ENCODE peak calls at places on chromosomes 13 and 19, in ten cellular contexts. One of them, this sample, is unnamed. For H3K4me1 and H3K27me3, the result is how much of the 10 kb centered on the place peaks cover.

GRCh38 chr13:100944791-100945345 is 270.3 kb upstream of the TMTC4 start:
- DNase-seq in pancreas: no peak
- DNase-seq in Peyer's patch: no peak
- DNase-seq in small intestine: no peak
- DNase-seq in CD4-positive, alpha-beta memory T cell: no peak
- DNase-seq in RWPE2: no peak
- DNase-seq in esophagus muscularis mucosa: no peak
- DNase-seq in CD8-positive, alpha-beta memory T cell: no peak
- DNase-seq in uterus: no peak
- DNase-seq in psoas muscle: no peak
- DNase-seq in this sample: no peak

GRCh38 chr13:47865883-47866282 is 135.2 kb downstream of the SUCLA2 start:
- DNase-seq in pancreas: no peak
- DNase-seq in Peyer's patch: no peak
- DNase-seq in small intestine: no peak
- DNase-seq in CD4-positive, alpha-beta memory T cell: no peak
- DNase-seq in RWPE2: no peak
- DNase-seq in esophagus muscularis mucosa: no peak
- DNase-seq in CD8-positive, alpha-beta memory T cell: no peak
- DNase-seq in uterus: no peak
- DNase-seq in psoas muscle: no peak
- DNase-seq in this sample: no peak

GRCh38 chr13:48292650-48293049 is 10.9 kb upstream of the RB1 start:
- DNase-seq in pancreas: no peak
- DNase-seq in Peyer's patch: no peak
- DNase-seq in small intestine: peak
- DNase-seq in CD4-positive, alpha-beta memory T cell: no peak
- DNase-seq in RWPE2: no peak
- DNase-seq in esophagus muscularis mucosa: no peak
- DNase-seq in CD8-positive, alpha-beta memory T cell: no peak
- DNase-seq in uterus: no peak
- DNase-seq in psoas muscle: no peak
- DNase-seq in this sample: no peak

GRCh38 chr13:38577048-38577447 is 109.8 kb upstream of the FREM2 start:
- DNase-seq in pancreas: no peak
- DNase-seq in Peyer's patch: no peak
- DNase-seq in small intestine: no peak
- DNase-seq in CD4-positive, alpha-beta memory T cell: no peak
- DNase-seq in RWPE2: no peak
- DNase-seq in esophagus muscularis mucosa: no peak
- DNase-seq in CD8-positive, alpha-beta memory T cell: no peak
- DNase-seq in uterus: no peak
- DNase-seq in psoas muscle: no peak
- DNase-seq in this sample: no peak

GRCh38 chr13:97239943-97240788 is 18.0 kb downstream of the MBNL2 start:
- DNase-seq in pancreas: no peak
- DNase-seq in Peyer's patch: no peak
- DNase-seq in small intestine: peak
- DNase-seq in CD4-positive, alpha-beta memory T cell: no peak
- DNase-seq in RWPE2: no peak
- DNase-seq in esophagus muscularis mucosa: no peak
- DNase-seq in CD8-positive, alpha-beta memory T cell: no peak
- DNase-seq in uterus: no peak
- DNase-seq in psoas muscle: no peak
- DNase-seq in this sample: no peak

GRCh38 chr13:60511637-60512036 is 114.6 kb downstream of the TDRD3 start:
- DNase-seq in pancreas: no peak
- DNase-seq in Peyer's patch: no peak
- DNase-seq in small intestine: no peak
- DNase-seq in CD4-positive, alpha-beta memory T cell: no peak
- DNase-seq in RWPE2: no peak
- DNase-seq in esophagus muscularis mucosa: no peak
- DNase-seq in CD8-positive, alpha-beta memory T cell: no peak
- DNase-seq in uterus: no peak
- DNase-seq in psoas muscle: no peak
- DNase-seq in this sample: no peak

GRCh38 chr19:14434157-14434501 is 1.0 kb downstream of the PKN1 start:
- DNase-seq in pancreas: no peak
- DNase-seq in Peyer's patch: no peak
- DNase-seq in small intestine: no peak
- DNase-seq in CD4-positive, alpha-beta memory T cell: no peak
- DNase-seq in RWPE2: no peak
- DNase-seq in esophagus muscularis mucosa: no peak
- DNase-seq in CD8-positive, alpha-beta memory T cell: peak
- DNase-seq in uterus: peak
- DNase-seq in psoas muscle: no peak
- DNase-seq in this sample: no peak

GRCh38 chr19:32407004-32407992 is 1.7 kb downstream of the DPY19L3 start:
- DNase-seq in pancreas: peak
- DNase-seq in Peyer's patch: no peak
- DNase-seq in small intestine: no peak
- DNase-seq in CD4-positive, alpha-beta memory T cell: no peak
- DNase-seq in RWPE2: no peak
- DNase-seq in esophagus muscularis mucosa: peak
- DNase-seq in CD8-positive, alpha-beta memory T cell: no peak
- DNase-seq in uterus: peak
- DNase-seq in psoas muscle: peak
- DNase-seq in this sample: no peak

GRCh38 chr13:30731658-30732390 is 3.5 kb upstream of the ALOX5AP start:
- DNase-seq in pancreas: no peak
- DNase-seq in Peyer's patch: no peak
- DNase-seq in small intestine: no peak
- DNase-seq in CD4-positive, alpha-beta memory T cell: no peak
- DNase-seq in RWPE2: no peak
- DNase-seq in esophagus muscularis mucosa: no peak
- DNase-seq in CD8-positive, alpha-beta memory T cell: no peak
- DNase-seq in uterus: no peak
- DNase-seq in psoas muscle: peak
- DNase-seq in this sample: no peak

GRCh38 chr19:54425382-54425723 is 10.1 kb downstream of the TTYH1 start:
- DNase-seq in pancreas: no peak
- DNase-seq in Peyer's patch: no peak
- DNase-seq in small intestine: no peak
- DNase-seq in CD4-positive, alpha-beta memory T cell: no peak
- DNase-seq in RWPE2: no peak
- DNase-seq in esophagus muscularis mucosa: no peak
- DNase-seq in CD8-positive, alpha-beta memory T cell: no peak
- DNase-seq in uterus: no peak
- DNase-seq in psoas muscle: no peak
- DNase-seq in this sample: no peak
- H3K4me1 ChIP-seq in pancreas: under half
- H3K4me1 ChIP-seq in Peyer's patch: under half
- H3K4me1 ChIP-seq in small intestine: under half
- H3K4me1 ChIP-seq in CD4-positive, alpha-beta memory T cell: under half
- H3K4me1 ChIP-seq in RWPE2: under half
- H3K4me1 ChIP-seq in esophagus muscularis mucosa: under half
- H3K4me1 ChIP-seq in CD8-positive, alpha-beta memory T cell: under half
- H3K4me1 ChIP-seq in uterus: under half
- H3K4me1 ChIP-seq in psoas muscle: under half
- H3K4me1 ChIP-seq in this sample: under half

GRCh38 chr19:51156710-51157109 is 14.6 kb downstream of the SIGLEC7 start:
- DNase-seq in pancreas: no peak
- DNase-seq in Peyer's patch: no peak
- DNase-seq in small intestine: no peak
- DNase-seq in CD4-positive, alpha-beta memory T cell: no peak
- DNase-seq in RWPE2: no peak
- DNase-seq in esophagus muscularis mucosa: no peak
- DNase-seq in CD8-positive, alpha-beta memory T cell: no peak
- DNase-seq in uterus: no peak
- DNase-seq in psoas muscle: no peak
- DNase-seq in this sample: no peak
- H3K27me3 ChIP-seq in pancreas: under half
- H3K27me3 ChIP-seq in Peyer's patch: under half
- H3K27me3 ChIP-seq in small intestine: under half
- H3K27me3 ChIP-seq in CD4-positive, alpha-beta memory T cell: under half
- H3K27me3 ChIP-seq in RWPE2: under half
- H3K27me3 ChIP-seq in esophagus muscularis mucosa: under half
- H3K27me3 ChIP-seq in CD8-positive, alpha-beta memory T cell: under half
- H3K27me3 ChIP-seq in uterus: under half
- H3K27me3 ChIP-seq in psoas muscle: under half
- H3K27me3 ChIP-seq in this sample: under half

GRCh38 chr19:2276429-2276989 is 5.5 kb downstream of the PEAK3 start:
- DNase-seq in pancreas: no peak
- DNase-seq in Peyer's patch: no peak
- DNase-seq in small intestine: no peak
- DNase-seq in CD4-positive, alpha-beta memory T cell: no peak
- DNase-seq in RWPE2: no peak
- DNase-seq in esophagus muscularis mucosa: no peak
- DNase-seq in CD8-positive, alpha-beta memory T cell: no peak
- DNase-seq in uterus: no peak
- DNase-seq in psoas muscle: no peak
- DNase-seq in this sample: no peak

GRCh38 chr19:2273356-2274184 is 8.4 kb downstream of the PEAK3 start:
- DNase-seq in pancreas: peak
- DNase-seq in Peyer's patch: peak
- DNase-seq in small intestine: peak
- DNase-seq in CD4-positive, alpha-beta memory T cell: peak
- DNase-seq in RWPE2: peak
- DNase-seq in esophagus muscularis mucosa: no peak
- DNase-seq in CD8-positive, alpha-beta memory T cell: peak
- DNase-seq in uterus: peak
- DNase-seq in psoas muscle: peak
- DNase-seq in this sample: no peak

GRCh38 chr19:2275588-2276428 is 6.2 kb downstream of the PEAK3 start:
- DNase-seq in pancreas: no peak
- DNase-seq in Peyer's patch: peak
- DNase-seq in small intestine: peak
- DNase-seq in CD4-positive, alpha-beta memory T cell: no peak
- DNase-seq in RWPE2: peak
- DNase-seq in esophagus muscularis mucosa: no peak
- DNase-seq in CD8-positive, alpha-beta memory T cell: no peak
- DNase-seq in uterus: no peak
- DNase-seq in psoas muscle: peak
- DNase-seq in this sample: no peak

GRCh38 chr19:2274937-2275535 is 6.9 kb downstream of the PEAK3 start:
- DNase-seq in pancreas: peak
- DNase-seq in Peyer's patch: peak
- DNase-seq in small intestine: peak
- DNase-seq in CD4-positive, alpha-beta memory T cell: peak
- DNase-seq in RWPE2: no peak
- DNase-seq in esophagus muscularis mucosa: no peak
- DNase-seq in CD8-positive, alpha-beta memory T cell: no peak
- DNase-seq in uterus: no peak
- DNase-seq in psoas muscle: peak
- DNase-seq in this sample: no peak

DNA sequence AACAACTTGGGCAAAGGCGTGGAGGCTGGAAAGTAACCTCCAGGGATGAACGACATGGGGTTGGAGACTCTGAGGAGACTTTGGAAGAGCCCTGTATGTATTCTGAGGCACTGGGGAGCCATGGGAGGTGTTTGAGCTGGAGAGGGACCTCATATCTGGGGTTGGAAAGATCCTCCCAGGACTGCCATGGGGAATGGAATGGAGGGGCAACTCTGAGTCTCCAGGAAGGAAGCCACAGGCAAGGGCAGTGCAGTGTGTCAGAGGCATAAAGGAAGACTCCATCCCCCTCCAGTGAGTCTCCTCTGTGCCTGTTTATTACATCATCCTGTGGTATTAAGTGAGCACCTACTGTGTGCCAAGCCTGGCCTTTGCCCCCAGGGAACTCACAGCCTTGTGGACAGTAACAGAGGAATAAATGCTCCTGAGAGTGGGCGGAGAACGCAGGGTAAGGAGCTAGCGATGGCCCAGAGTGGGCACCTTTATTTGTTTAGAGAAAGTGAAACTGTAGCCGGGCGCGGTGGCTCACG is 7.7 kb downstream of the PEAK3 start:
- DNase-seq in pancreas: no peak
- DNase-seq in Peyer's patch: no peak
- DNase-seq in small intestine: no peak
- DNase-seq in CD4-positive, alpha-beta memory T cell: no peak
- DNase-seq in RWPE2: no peak
- DNase-seq in esophagus muscularis mucosa: no peak
- DNase-seq in CD8-positive, alpha-beta memory T cell: no peak
- DNase-seq in uterus: no peak
- DNase-seq in psoas muscle: no peak
- DNase-seq in this sample: no peak
- H3K4me1 ChIP-seq in pancreas: under half
- H3K4me1 ChIP-seq in Peyer's patch: under half
- H3K4me1 ChIP-seq in small intestine: under half
- H3K4me1 ChIP-seq in CD4-positive, alpha-beta memory T cell: under half
- H3K4me1 ChIP-seq in RWPE2: under half
- H3K4me1 ChIP-seq in esophagus muscularis mucosa: half or more
- H3K4me1 ChIP-seq in CD8-positive, alpha-beta memory T cell: under half
- H3K4me1 ChIP-seq in uterus: under half
- H3K4me1 ChIP-seq in psoas muscle: under half
- H3K4me1 ChIP-seq in this sample: under half

GRCh38 chr13:24683833-24684599 is 3.8 kb downstream of the ATP12A start:
- DNase-seq in pancreas: peak
- DNase-seq in Peyer's patch: peak
- DNase-seq in small intestine: peak
- DNase-seq in CD4-positive, alpha-beta memory T cell: peak
- DNase-seq in RWPE2: no peak
- DNase-seq in esophagus muscularis mucosa: no peak
- DNase-seq in CD8-positive, alpha-beta memory T cell: peak
- DNase-seq in uterus: no peak
- DNase-seq in psoas muscle: peak
- DNase-seq in this sample: no peak

GRCh38 chr13:24688111-24688510 is 7.9 kb downstream of the ATP12A start:
- DNase-seq in pancreas: no peak
- DNase-seq in Peyer's patch: no peak
- DNase-seq in small intestine: no peak
- DNase-seq in CD4-positive, alpha-beta memory T cell: no peak
- DNase-seq in RWPE2: no peak
- DNase-seq in esophagus muscularis mucosa: no peak
- DNase-seq in CD8-positive, alpha-beta memory T cell: no peak
- DNase-seq in uterus: no peak
- DNase-seq in psoas muscle: no peak
- DNase-seq in this sample: no peak

GRCh38 chr13:24683370-24683769 is 3.2 kb downstream of the ATP12A start:
- DNase-seq in pancreas: no peak
- DNase-seq in Peyer's patch: no peak
- DNase-seq in small intestine: no peak
- DNase-seq in CD4-positive, alpha-beta memory T cell: no peak
- DNase-seq in RWPE2: no peak
- DNase-seq in esophagus muscularis mucosa: no peak
- DNase-seq in CD8-positive, alpha-beta memory T cell: no peak
- DNase-seq in uterus: no peak
- DNase-seq in psoas muscle: no peak
- DNase-seq in this sample: no peak

GRCh38 chr13:24684600-24684998 is 4.4 kb downstream of the ATP12A start:
- DNase-seq in pancreas: no peak
- DNase-seq in Peyer's patch: no peak
- DNase-seq in small intestine: no peak
- DNase-seq in CD4-positive, alpha-beta memory T cell: peak
- DNase-seq in RWPE2: no peak
- DNase-seq in esophagus muscularis mucosa: no peak
- DNase-seq in CD8-positive, alpha-beta memory T cell: no peak
- DNase-seq in uterus: no peak
- DNase-seq in psoas muscle: no peak
- DNase-seq in this sample: no peak

DNA sequence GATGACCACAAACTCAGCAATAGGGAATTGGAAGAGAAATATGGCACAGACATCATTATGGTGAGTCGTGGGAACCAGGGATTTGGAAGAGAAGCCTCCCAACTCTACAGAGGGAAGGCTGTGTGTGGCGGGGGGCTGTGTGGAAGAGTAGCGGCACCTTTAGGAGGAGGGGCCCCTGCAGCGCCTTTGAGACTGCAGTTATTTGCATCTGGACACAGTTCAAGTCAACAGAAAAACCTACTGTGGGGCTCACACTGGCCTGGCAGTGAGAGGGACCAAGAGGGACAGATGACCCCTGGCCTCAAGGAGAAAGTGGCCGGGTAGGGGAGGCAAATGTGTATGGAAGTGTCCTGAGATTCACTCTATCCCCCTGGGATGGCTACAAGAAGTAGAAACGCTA is 5.1 kb downstream of the ATP12A start:
- DNase-seq in pancreas: no peak
- DNase-seq in Peyer's patch: no peak
- DNase-seq in small intestine: no peak
- DNase-seq in CD4-positive, alpha-beta memory T cell: no peak
- DNase-seq in RWPE2: no peak
- DNase-seq in esophagus muscularis mucosa: no peak
- DNase-seq in CD8-positive, alpha-beta memory T cell: no peak
- DNase-seq in uterus: no peak
- DNase-seq in psoas muscle: no peak
- DNase-seq in this sample: no peak
- H3K27me3 ChIP-seq in pancreas: under half
- H3K27me3 ChIP-seq in Peyer's patch: under half
- H3K27me3 ChIP-seq in small intestine: under half
- H3K27me3 ChIP-seq in CD4-positive, alpha-beta memory T cell: under half
- H3K27me3 ChIP-seq in RWPE2: under half
- H3K27me3 ChIP-seq in esophagus muscularis mucosa: under half
- H3K27me3 ChIP-seq in CD8-positive, alpha-beta memory T cell: under half
- H3K27me3 ChIP-seq in uterus: under half
- H3K27me3 ChIP-seq in psoas muscle: under half
- H3K27me3 ChIP-seq in this sample: under half

This sample was measured in thoracic aorta.